ENCODE peak calls at places on chromosomes 13 and 19, in six cellular contexts. F, R, S, E, O and B are unnamed samples.

GRCh38 chr19:49870309-49870901 is 3.0 kb upstream of the PNKP start:
- DNase-seq in S (no peak), E (no peak), F (no peak), O (no peak), R (no peak), B (no peak)

GRCh38 chr13:61255035-61255796 is 160.4 kb downstream of the PCDH20 start:
- DNase-seq in S (no peak), O (no peak), E (no peak), R (no peak), F (peak), B (peak)

GRCh38 chr13:79318664-79319063 is 87.4 kb downstream of the RBM26 start:
- DNase-seq in O (no peak), S (no peak), R (no peak), E (no peak), F (no peak), B (no peak)

GRCh38 chr19:39839678-39840327 is 5.8 kb upstream of the DYRK1B start:
- DNase-seq in R (no peak), E (no peak), S (no peak), O (no peak), F (no peak), B (no peak)

GRCh38 chr13:48302920-48303330 is 626 bp upstream of the RB1 start:
- DNase-seq in O (no peak), E (peak), S (peak), F (peak), R (no peak), B (no peak)

GRCh38 chr13:33639640-33640080 is 178.3 kb upstream of the RFC3 start:
- DNase-seq in F (peak), E (no peak), R (no peak), S (no peak), O (no peak), B (no peak)

GRCh38 chr13:112668924-112669323 is 20.9 kb upstream of the ATP11A start:
- DNase-seq in F (no peak), O (no peak), R (peak), E (no peak), S (no peak), B (no peak)

GRCh38 chr13:40812724-40813445 is 23.5 kb downstream of the SLC25A15 start:
- DNase-seq in F (peak), E (no peak), R (no peak), O (peak), S (peak), B (no peak)

GRCh38 chr19:3403489-3404323 is 37.3 kb downstream of the NFIC start:
- DNase-seq in F (no peak), R (peak), S (no peak), E (peak), O (peak), B (no peak)

GRCh38 chr19:16293133-16294085 is 31.2 kb upstream of the KLF2 start:
- DNase-seq in E (peak), O (peak), F (peak), R (peak), S (peak), B (no peak)

GRCh38 chr13:98206946-98207345 is 29.9 kb upstream of the RNF113B start:
- DNase-seq in O (peak), R (no peak), E (peak), S (peak), F (peak), B (no peak)

GRCh38 chr13:67228909-67229308 is 1.2 kb downstream of the PCDH9 start:
- DNase-seq in F (no peak), R (peak), O (no peak), S (no peak), E (no peak), B (no peak)

GRCh38 chr19:53951436-53951835 is 11.3 kb upstream of the CACNG8 start:
- DNase-seq in E (no peak), O (no peak), S (no peak), F (no peak), R (no peak), B (no peak)

GRCh38 chr19:1783874-1784273 is 28.2 kb downstream of the ATP8B3 start:
- DNase-seq in F (no peak), O (no peak), E (no peak), S (no peak), R (no peak), B (no peak)

GRCh38 chr19:6848986-6849385 is 38.4 kb upstream of the ADGRE1 start:
- DNase-seq in F (no peak), O (no peak), S (no peak), E (no peak), R (peak), B (no peak)

GRCh38 chr13:41060723-41061074 is 610 bp upstream of the WBP4 start:
- DNase-seq in F (peak), S (no peak), O (no peak), R (peak), E (no peak), B (peak)

GRCh38 chr19:6519289-6519688 is 11.5 kb upstream of the TNFSF9 start:
- DNase-seq in O (no peak), S (peak), E (peak), R (no peak), F (peak), B (no peak)

GRCh38 chr13:113307491-113307890 is 10.5 kb downstream of the LAMP1 start:
- DNase-seq in E (no peak), O (no peak), F (no peak), S (no peak), R (no peak), B (no peak)

GRCh38 chr19:4455742-4456565 is 1.6 kb downstream of the UBXN6 start:
- DNase-seq in S (peak), O (no peak), R (no peak), F (peak), E (peak), B (no peak)

GRCh38 chr13:94550030-94550738 is 45.8 kb downstream of the TGDS start:
- DNase-seq in E (peak), R (no peak), F (peak), S (peak), O (peak), B (no peak)

GRCh38 chr19:10292206-10292788 is 2.5 kb downstream of the ICAM5 start:
- DNase-seq in E (peak), O (no peak), F (peak), R (peak), S (no peak), B (no peak)

GRCh38 chr13:93562676-93563075 is 336.1 kb downstream of the GPC6 start:
- DNase-seq in E (no peak), S (no peak), O (no peak), R (no peak), F (peak), B (no peak)

GRCh38 chr19:46115396-46116109 is 8.9 kb downstream of the IGFL3 start:
- DNase-seq in E (peak), S (peak), O (peak), R (no peak), F (peak), B (no peak)

GRCh38 chr19:12623361-12624031 is 12.8 kb downstream of the ZNF791 start:
- DNase-seq in E (no peak), S (no peak), R (no peak), O (no peak), F (no peak), B (no peak)

GRCh38 chr13:80755925-80756324 is 415.0 kb upstream of the SPRY2 start:
- DNase-seq in S (no peak), R (no peak), O (no peak), E (no peak), F (no peak), B (no peak)

GRCh38 chr13:110546933-110547332 is 14.6 kb downstream of the RAB20 start:
- DNase-seq in R (peak), S (peak), O (peak), F (peak), E (peak), B (no peak)

GRCh38 chr19:44590245-44591059 is 22.9 kb upstream of the IGSF23 start:
- DNase-seq in R (no peak), S (no peak), O (no peak), F (no peak), E (no peak), B (no peak)

GRCh38 chr13:102152790-102153189 is 249.1 kb downstream of the FGF14 start:
- DNase-seq in E (no peak), S (no peak), R (no peak), O (no peak), F (no peak), B (no peak)

GRCh38 chr19:40362160-40362559 is 13.7 kb downstream of the PLD3 start:
- DNase-seq in E (no peak), F (no peak), R (no peak), S (no peak), O (no peak), B (no peak)

GRCh38 chr19:10919352-10920287 is 8.8 kb downstream of the YIPF2 start:
- DNase-seq in R (no peak), F (no peak), E (no peak), O (no peak), S (no peak), B (no peak)

DNA sequence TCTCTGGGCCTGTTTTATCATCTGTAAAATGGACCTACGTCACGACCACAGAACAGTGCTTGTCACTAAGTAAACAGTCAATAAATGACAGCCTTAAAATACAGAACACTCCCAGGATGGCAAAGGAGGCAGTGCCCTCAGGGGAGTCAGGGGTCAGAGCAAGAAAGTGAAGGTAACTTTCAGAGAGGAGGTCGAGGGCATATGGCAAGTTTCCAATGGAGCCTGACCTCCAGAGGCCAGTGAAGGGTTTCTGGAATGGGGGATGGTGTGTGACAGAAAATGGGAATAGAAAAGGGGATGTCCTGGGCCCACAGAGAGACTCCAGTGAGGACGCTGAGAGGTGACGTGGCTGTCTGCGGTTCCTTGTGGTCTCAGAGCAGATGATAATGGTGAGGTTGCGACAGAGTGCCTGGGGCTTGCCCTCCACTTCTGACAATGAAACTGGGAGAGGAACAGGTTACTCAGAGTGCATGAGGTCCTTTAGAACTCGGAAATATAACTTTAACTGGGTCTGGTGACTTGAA is 91.8 kb downstream of the UBL3 start:
- DNase-seq in R (no peak), F (peak), O (no peak), S (no peak), E (no peak), B (peak)
- H3K4me3 ChIP-seq in R (no peak), F (no peak), O (no peak), S (no peak), E (no peak), B (no peak)

GRCh38 chr13:43390582-43390981 is 367.2 kb downstream of the DNAJC15 start:
- DNase-seq in F (no peak), R (no peak), E (no peak), O (no peak), S (no peak), B (no peak)
- H3K4me3 ChIP-seq in F (no peak), R (no peak), E (no peak), O (no peak), S (no peak), B (no peak)

DNA sequence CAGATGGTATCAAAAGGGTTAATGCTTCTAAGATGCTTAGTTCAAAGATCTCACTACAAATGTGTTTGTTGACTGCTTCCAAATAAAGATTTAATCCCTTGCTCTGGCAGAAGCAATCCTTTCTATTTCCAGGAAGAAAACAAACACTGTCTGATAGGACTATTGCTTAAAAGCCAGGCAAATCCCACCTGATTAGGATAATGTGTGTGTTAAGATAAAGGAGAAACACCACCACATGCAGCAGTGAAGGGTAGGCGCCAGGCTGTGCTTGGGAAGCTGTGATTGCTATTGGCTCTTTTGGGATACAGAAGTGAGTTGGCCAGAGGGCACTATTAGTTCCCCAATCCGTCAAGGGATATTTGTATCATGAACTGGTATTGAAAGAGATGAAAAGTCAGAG is 62.8 kb upstream of the LRCH1 start:
- DNase-seq in S (no peak), E (no peak), F (no peak), R (no peak), O (no peak), B (no peak)
- H3K4me3 ChIP-seq in S (no peak), E (peak), F (no peak), R (no peak), O (no peak), B (no peak)

DNA sequence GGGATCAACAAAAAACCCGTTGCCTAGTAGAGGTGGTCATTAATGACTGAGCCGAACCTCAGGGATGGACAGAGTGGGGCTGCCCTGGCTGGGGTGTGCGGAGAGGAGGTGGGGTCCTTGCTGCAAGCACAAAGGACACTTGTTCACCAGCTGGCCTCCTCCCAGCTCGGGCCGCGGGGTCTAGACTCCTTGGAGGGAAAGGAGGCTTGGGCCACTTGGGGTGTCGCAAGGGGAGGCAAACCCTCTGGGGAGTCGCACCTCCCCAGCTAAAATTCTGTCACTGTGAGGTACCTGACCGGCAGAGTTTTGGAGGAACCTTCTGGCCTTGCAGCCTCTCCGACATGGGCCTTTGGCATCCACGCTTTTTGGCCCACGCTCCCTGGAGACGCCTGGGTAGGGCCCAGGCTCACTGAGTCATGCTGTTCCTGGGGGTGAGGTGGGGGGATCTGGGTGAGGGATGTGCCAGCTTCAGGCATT is 8.2 kb downstream of the KLHL26 start:
- DNase-seq in E (no peak), S (no peak), F (no peak), O (no peak), R (peak), B (no peak)
- H3K4me3 ChIP-seq in E (no peak), S (no peak), F (no peak), O (no peak), R (no peak), B (no peak)

GRCh38 chr19:460877-461609 is at the start of gene SHC2:
- DNase-seq in O (no peak), F (no peak), R (peak), S (no peak), E (no peak), B (no peak)

GRCh38 chr19:464146-464545 is 3.3 kb upstream of the SHC2 start:
- DNase-seq in E (no peak), S (no peak), O (no peak), F (no peak), R (peak), B (no peak)

GRCh38 chr19:459724-460511 is 915 bp downstream of the SHC2 start:
- DNase-seq in R (peak), S (no peak), O (no peak), E (peak), F (no peak), B (no peak)

GRCh38 chr19:463483-464130 is 2.8 kb upstream of the SHC2 start:
- DNase-seq in R (peak), S (no peak), O (no peak), F (no peak), E (no peak), B (no peak)

DNA sequence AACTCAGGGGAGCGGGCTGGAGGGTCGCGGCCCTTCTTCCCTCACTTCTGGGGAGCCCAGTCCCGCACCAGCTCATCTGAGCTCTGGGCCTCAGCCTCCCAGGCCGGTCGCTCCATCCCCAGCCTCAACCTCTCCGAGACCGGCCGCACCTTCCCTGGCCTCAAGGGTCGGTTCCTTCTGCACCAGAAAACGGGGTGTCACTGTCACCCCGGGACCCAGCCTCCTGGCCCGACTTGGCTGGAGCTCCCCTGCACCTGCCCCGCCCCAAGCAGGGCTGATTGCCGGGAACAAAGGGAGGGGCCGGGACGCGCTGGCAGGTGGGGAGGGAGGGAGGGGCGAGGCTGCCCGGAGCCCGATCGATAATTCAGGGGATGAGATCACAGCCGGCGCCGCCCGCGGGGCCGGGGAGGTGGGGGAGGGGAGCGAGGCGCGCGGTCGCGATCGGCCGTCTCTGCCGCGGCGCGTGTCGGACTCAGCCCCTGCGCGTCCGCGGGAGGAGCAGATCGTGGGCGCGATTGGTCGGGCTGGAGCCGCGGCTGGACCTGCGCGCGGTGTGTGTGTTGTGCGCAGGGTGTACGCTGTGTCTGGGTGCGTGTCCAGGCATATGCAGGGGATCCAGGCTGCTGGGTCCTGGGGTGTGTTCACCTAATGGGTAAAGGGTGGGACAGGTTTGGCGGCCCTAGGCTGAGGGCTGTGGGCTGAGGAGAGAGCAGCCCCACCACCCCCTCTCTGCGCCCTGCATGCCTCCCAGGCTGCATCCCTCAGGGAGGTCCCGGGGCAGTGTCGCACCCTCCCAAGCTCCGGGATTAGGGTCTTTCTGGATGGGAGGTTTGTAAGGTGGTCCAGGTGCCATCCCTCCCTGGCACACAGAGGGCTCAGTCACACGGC is 1.1 kb upstream of the SHC2 start:
- DNase-seq in S (no peak), F (no peak), R (peak), E (no peak), O (no peak), B (no peak)
- H3K4me3 ChIP-seq in S (peak), F (peak), R (no peak), E (no peak), O (no peak), B (no peak)

GRCh38 chr13:50375792-50376191 is 360.5 kb downstream of the KCNRG start:
- DNase-seq in O (no peak), S (no peak), R (no peak), F (peak), E (peak), B (no peak)
- H3K4me3 ChIP-seq in O (no peak), S (no peak), R (no peak), F (no peak), E (no peak), B (no peak)

GRCh38 chr19:13882841-13883240 is 5.9 kb downstream of the NANOS3 start:
- DNase-seq in S (no peak), O (no peak), F (peak), R (no peak), E (no peak), B (no peak)
- H3K4me3 ChIP-seq in S (no peak), O (no peak), F (no peak), R (no peak), E (no peak), B (no peak)